ENCODE peak calls at places on chromosomes 16 and 17, in seven cellular contexts. Z is gastrocnemius medialis, T is tibial nerve, G is heart left ventricle, M is adrenal gland, R is breast epithelium, X is Peyer's patch. Q is an unnamed sample. For H3K27me3, the result is how much of the 10 kb centered on the place peaks cover.

GRCh38 chr16:22633794-22634193 is 123.1 kb downstream of the NPIPB5 start:
- DNase-seq in Z (no peak), T (no peak), G (no peak), M (no peak), R (no peak), X (no peak), Q (no peak)

GRCh38 chr17:64777413-64778101 is 115.5 kb upstream of the SMURF2 start:
- DNase-seq in Z (no peak), T (no peak), G (no peak), M (peak), R (no peak), X (peak), Q (no peak)

GRCh38 chr16:21264226-21265036 is 13.7 kb downstream of the CRYM start:
- DNase-seq in Z (no peak), T (no peak), G (peak), M (no peak), R (no peak), X (no peak), Q (peak)

GRCh38 chr17:62206550-62206949 is 141.5 kb upstream of the MED13 start:
- DNase-seq in Z (no peak), T (no peak), G (no peak), M (no peak), R (no peak), X (no peak), Q (peak)

GRCh38 chr17:39777534-39778365 is 40.0 kb downstream of the GRB7 start:
- DNase-seq in Z (no peak), T (no peak), G (no peak), M (no peak), R (no peak), X (peak), Q (no peak)

GRCh38 chr17:61410100-61410551 is 10.5 kb downstream of the TBX2 start:
- DNase-seq in Z (peak), T (no peak), G (no peak), M (no peak), R (peak), X (no peak), Q (no peak)

GRCh38 chr16:55248058-55248457 is 75.9 kb upstream of the IRX6 start:
- DNase-seq in Z (no peak), T (no peak), G (no peak), M (no peak), R (no peak), X (no peak), Q (peak)

GRCh38 chr17:78450696-78451344 is 72.4 kb downstream of the PGS1 start:
- DNase-seq in Z (peak), T (no peak), G (no peak), M (no peak), R (no peak), X (no peak), Q (no peak)

GRCh38 chr16:15906439-15906838 is 18.0 kb upstream of the CEP20 start:
- DNase-seq in Z (no peak), T (no peak), G (no peak), M (no peak), R (no peak), X (no peak), Q (no peak)

GRCh38 chr16:31423241-31423640 is 4.9 kb downstream of the COX6A2 start:
- DNase-seq in Z (peak), T (no peak), G (no peak), M (no peak), R (no peak), X (no peak), Q (no peak)

GRCh38 chr16:69924777-69925191 is 26.4 kb upstream of the CLEC18A start:
- DNase-seq in Z (peak), T (peak), G (peak), M (peak), R (no peak), X (no peak), Q (no peak)

GRCh38 chr16:4057439-4057877 is 58.8 kb downstream of the ADCY9 start:
- DNase-seq in Z (no peak), T (no peak), G (no peak), M (no peak), R (no peak), X (no peak), Q (no peak)

GRCh38 chr16:5059386-5060072 is 6.2 kb downstream of the C16orf89 start:
- DNase-seq in Z (no peak), T (no peak), G (no peak), M (no peak), R (no peak), X (no peak), Q (no peak)

GRCh38 chr16:86931410-86931941 is 353.1 kb downstream of the FOXL1 start:
- DNase-seq in Z (no peak), T (no peak), G (peak), M (peak), R (no peak), X (no peak), Q (no peak)

GRCh38 chr17:64635647-64636305 is 26.3 kb downstream of the SMURF2 start:
- DNase-seq in Z (no peak), T (no peak), G (no peak), M (no peak), R (no peak), X (no peak), Q (no peak)

GRCh38 chr16:81523387-81524115 is 78.9 kb downstream of the CMIP start:
- DNase-seq in Z (no peak), T (no peak), G (no peak), M (peak), R (peak), X (no peak), Q (no peak)

GRCh38 chr17:3976675-3977171 is 12.5 kb upstream of the ATP2A3 start:
- DNase-seq in Z (peak), T (no peak), G (peak), M (peak), R (peak), X (no peak), Q (no peak)

GRCh38 chr16:66262253-66263167 is 104.0 kb upstream of the CDH5 start:
- DNase-seq in Z (peak), T (peak), G (peak), M (no peak), R (no peak), X (peak), Q (no peak)

GRCh38 chr16:86680137-86680536 is 101.8 kb downstream of the FOXL1 start:
- DNase-seq in Z (no peak), T (no peak), G (no peak), M (no peak), R (no peak), X (no peak), Q (no peak)

GRCh38 chr17:59641799-59642484 is 22.2 kb downstream of the CLTC start:
- DNase-seq in Z (no peak), T (no peak), G (no peak), M (no peak), R (no peak), X (no peak), Q (no peak)

GRCh38 chr16:51390877-51391276 is 239.8 kb upstream of the SALL1 start:
- DNase-seq in Z (no peak), T (no peak), G (no peak), M (no peak), R (no peak), X (no peak), Q (no peak)

GRCh38 chr17:77327181-77327565 is 186.4 kb downstream of the SEC14L1 start:
- DNase-seq in Z (no peak), T (peak), G (no peak), M (no peak), R (peak), X (peak), Q (no peak)

GRCh38 chr17:68057531-68057952 is 22.0 kb downstream of the KPNA2 start:
- DNase-seq in Z (no peak), T (no peak), G (no peak), M (peak), R (no peak), X (peak), Q (no peak)

GRCh38 chr16:56848056-56848936 is 16.7 kb upstream of the SLC12A3 start:
- DNase-seq in Z (no peak), T (no peak), G (peak), M (peak), R (peak), X (no peak), Q (no peak)

GRCh38 chr17:45702666-45703266 is 81.4 kb upstream of the CRHR1 start:
- DNase-seq in Z (no peak), T (no peak), G (no peak), M (no peak), R (no peak), X (no peak), Q (no peak)

GRCh38 chr16:84557059-84557458 is 52.6 kb upstream of the MEAK7 start:
- DNase-seq in Z (no peak), T (no peak), G (no peak), M (no peak), R (no peak), X (no peak), Q (no peak)

GRCh38 chr16:48892884-48893283 is 282.9 kb upstream of the N4BP1 start:
- DNase-seq in Z (no peak), T (no peak), G (no peak), M (no peak), R (no peak), X (no peak), Q (no peak)

GRCh38 chr17:69961488-69962145 is 113.4 kb upstream of the KCNJ16 start:
- DNase-seq in Z (peak), T (peak), G (peak), M (no peak), R (no peak), X (no peak), Q (no peak)

GRCh38 chr17:64406321-64407200 is 15.9 kb upstream of the PECAM1 start:
- DNase-seq in Z (no peak), T (no peak), G (no peak), M (peak), R (no peak), X (no peak), Q (no peak)

GRCh38 chr17:66625321-66625767 is 209.6 kb upstream of the CACNG5 start:
- DNase-seq in Z (no peak), T (no peak), G (no peak), M (no peak), R (no peak), X (no peak), Q (no peak)

GRCh38 chr16:65601781-65602180 is 479.9 kb upstream of the CDH11 start:
- DNase-seq in Z (no peak), T (no peak), G (no peak), M (no peak), R (no peak), X (no peak), Q (peak)

GRCh38 chr16:71826533-71827017 is 17.9 kb upstream of the AP1G1 start:
- DNase-seq in Z (no peak), T (no peak), G (no peak), M (no peak), R (no peak), X (no peak), Q (no peak)

GRCh38 chr16:58339452-58339938 is 44.7 kb upstream of the PRSS54 start:
- DNase-seq in Z (no peak), T (no peak), G (peak), M (peak), R (no peak), X (no peak), Q (no peak)

GRCh38 chr17:10775740-10776333 is 28.1 kb downstream of the TMEM238L start:
- DNase-seq in Z (no peak), T (no peak), G (no peak), M (no peak), R (no peak), X (no peak), Q (no peak)

GRCh38 chr17:10771142-10771541 is 32.8 kb downstream of the TMEM238L start:
- DNase-seq in Z (no peak), T (no peak), G (no peak), M (no peak), R (peak), X (no peak), Q (no peak)

GRCh38 chr17:10769840-10770239 is 34.1 kb downstream of the TMEM238L start:
- DNase-seq in Z (no peak), T (no peak), G (no peak), M (no peak), R (peak), X (no peak), Q (no peak)

GRCh38 chr17:10775058-10775457 is 28.8 kb downstream of the TMEM238L start:
- DNase-seq in Z (no peak), T (no peak), G (no peak), M (no peak), R (peak), X (no peak), Q (no peak)

DNA sequence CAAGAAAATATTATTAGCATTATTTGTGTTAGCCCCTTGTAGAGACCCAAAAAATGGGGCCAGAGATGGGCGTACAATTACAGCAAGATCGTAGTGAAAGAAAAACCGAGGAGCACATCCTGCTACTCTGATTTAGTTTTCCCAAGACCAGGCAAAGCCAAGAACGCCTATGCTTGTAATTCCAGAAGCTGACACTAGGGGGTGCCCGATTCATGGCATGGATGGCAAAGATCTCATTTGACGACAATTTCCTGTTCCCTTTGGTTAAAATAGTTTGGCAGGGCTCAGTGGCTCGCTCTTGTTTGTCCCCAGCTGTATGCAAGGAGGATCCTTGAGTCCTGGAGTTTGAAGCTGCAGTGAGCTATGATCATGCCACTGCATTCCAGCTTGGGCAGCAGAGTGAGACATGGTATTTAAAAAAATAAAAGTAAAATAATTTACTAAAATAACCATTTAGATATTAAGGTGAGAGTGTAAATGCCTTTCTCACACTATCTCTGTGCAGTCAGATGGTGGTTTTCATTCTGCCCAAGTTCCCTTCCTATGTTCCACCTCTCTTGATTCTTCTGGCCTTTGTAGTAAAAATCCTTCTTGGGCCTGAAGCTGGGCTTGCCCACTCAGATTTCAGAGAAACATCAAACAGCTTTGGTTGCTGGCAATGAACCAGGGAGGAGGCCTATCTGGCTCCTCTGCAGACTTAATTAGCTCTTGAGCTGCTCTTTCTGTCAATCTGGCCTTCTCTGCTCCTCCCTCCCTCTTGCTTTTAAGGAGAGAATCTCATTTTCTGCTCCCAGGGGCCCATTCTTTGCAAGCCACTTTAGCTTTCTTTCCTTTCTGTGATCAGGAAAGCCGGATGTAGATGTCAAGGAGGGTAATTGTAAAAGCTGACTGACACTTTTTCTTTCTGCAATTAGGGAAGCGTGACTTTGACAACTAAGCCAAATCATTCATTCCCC is 31.2 kb downstream of the TMEM238L start:
- DNase-seq in Z (no peak), T (no peak), G (no peak), M (peak), R (peak), X (no peak), Q (no peak)
- TF ChIP-seq POLR2A in Z (no peak), T (no peak), G (no peak), M (no peak), R (no peak), X (peak), Q (no peak)

GRCh38 chr17:8577868-8578267 is 52.7 kb downstream of the MYH10 start:
- DNase-seq in Z (no peak), T (no peak), G (no peak), M (no peak), R (no peak), X (no peak), Q (no peak)

GRCh38 chr17:8572767-8573166 is 57.8 kb downstream of the MYH10 start:
- DNase-seq in Z (no peak), T (no peak), G (no peak), M (no peak), R (no peak), X (no peak), Q (no peak)

GRCh38 chr17:8576895-8577294 is 53.6 kb downstream of the MYH10 start:
- DNase-seq in Z (no peak), T (no peak), G (no peak), M (no peak), R (no peak), X (no peak), Q (no peak)

GRCh38 chr17:8574687-8575086 is 55.8 kb downstream of the MYH10 start:
- DNase-seq in Z (no peak), T (no peak), G (no peak), M (peak), R (no peak), X (no peak), Q (no peak)
- TF ChIP-seq CTCF in Z (peak), T (no peak), G (peak), M (no peak), R (no peak), X (no peak), Q (peak)

GRCh38 chr17:48560452-48560817 is 15.5 kb upstream of the HOXB2 start:
- DNase-seq in Z (no peak), T (no peak), G (no peak), M (no peak), R (no peak), X (no peak), Q (no peak)
- H3K27me3 ChIP-seq in Z (under half), T (half or more), G (half or more), M (under half), R (under half), X (under half), Q (under half)

GRCh38 chr16:29818082-29818481 is 2.1 kb downstream of the PAGR1 start:
- DNase-seq in Z (no peak), T (no peak), G (no peak), M (no peak), R (no peak), X (no peak), Q (no peak)

GRCh38 chr16:29815793-29816693 is at the start of gene PAGR1:
- DNase-seq in Z (peak), T (peak), G (peak), M (peak), R (peak), X (peak), Q (peak)

GRCh38 chr16:29814592-29814991 is 1.4 kb upstream of the PAGR1 start:
- DNase-seq in Z (no peak), T (no peak), G (no peak), M (peak), R (no peak), X (no peak), Q (no peak)

GRCh38 chr16:29815032-29815721 is 775 bp upstream of the PAGR1 start:
- DNase-seq in Z (peak), T (no peak), G (peak), M (no peak), R (no peak), X (peak), Q (no peak)

GRCh38 chr16:29816694-29817441 is 916 bp downstream of the PAGR1 start:
- DNase-seq in Z (peak), T (peak), G (peak), M (peak), R (no peak), X (peak), Q (no peak)
- TF ChIP-seq POLR2A in Z (no peak), T (no peak), G (no peak), M (no peak), R (no peak), X (peak), Q (no peak)

GRCh38 chr17:8289103-8289397 is 580 bp downstream of the RANGRF start:
- DNase-seq in Z (no peak), T (peak), G (no peak), M (no peak), R (no peak), X (no peak), Q (no peak)

GRCh38 chr17:8287651-8288335 is 677 bp upstream of the RANGRF start:
- DNase-seq in Z (no peak), T (no peak), G (no peak), M (no peak), R (no peak), X (no peak), Q (no peak)

GRCh38 chr17:8285270-8286181 is 2.9 kb upstream of the RANGRF start:
- DNase-seq in Z (no peak), T (no peak), G (no peak), M (no peak), R (no peak), X (no peak), Q (no peak)

GRCh38 chr17:8290043-8290442 is 1.6 kb downstream of the RANGRF start:
- DNase-seq in Z (no peak), T (no peak), G (no peak), M (no peak), R (no peak), X (no peak), Q (no peak)

DNA sequence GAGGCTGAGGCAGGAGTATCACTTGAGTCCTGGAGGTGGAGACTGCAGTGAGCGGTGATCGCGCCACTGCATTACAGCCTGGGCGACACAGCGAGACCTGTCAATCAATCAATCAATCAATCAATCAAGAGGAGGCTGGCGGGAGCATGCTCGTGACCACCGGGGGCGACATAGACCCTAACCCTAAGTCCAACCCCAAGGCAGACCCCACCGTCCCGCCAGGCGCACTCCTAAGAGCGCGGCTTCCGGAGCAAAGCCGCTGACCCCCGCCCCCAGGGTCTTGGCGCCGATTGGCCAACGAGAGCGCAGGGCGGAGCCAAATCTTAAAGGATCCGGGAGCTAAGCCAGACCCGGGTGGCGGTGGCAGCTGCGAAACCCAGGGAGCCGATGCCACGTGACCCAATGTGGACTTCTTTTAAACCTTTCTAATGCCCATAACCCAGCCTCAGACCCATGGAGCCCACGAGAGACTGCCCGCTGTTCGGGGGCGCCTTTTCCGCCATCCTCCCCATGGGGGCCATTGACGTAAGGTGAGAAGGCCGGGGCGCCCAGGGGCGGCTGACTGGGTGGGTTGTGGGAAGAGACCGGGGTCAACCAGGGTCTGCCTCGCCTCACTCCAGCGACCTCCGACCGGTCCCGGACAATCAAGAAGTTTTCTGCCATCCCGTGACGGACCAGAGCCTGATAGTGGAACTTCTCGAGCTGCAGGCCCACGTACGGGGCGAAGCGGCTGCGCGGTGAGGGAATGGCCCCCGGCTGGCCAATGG is at the start of gene RANGRF:
- DNase-seq in Z (peak), T (peak), G (peak), M (peak), R (peak), X (peak), Q (peak)
- TF ChIP-seq CTCF in Z (no peak), T (no peak), G (no peak), M (no peak), R (no peak), X (peak), Q (no peak)

GRCh38 chr17:73427198-73427597 is 115.4 kb upstream of the CDC42EP4 start:
- DNase-seq in Z (no peak), T (no peak), G (no peak), M (no peak), R (no peak), X (no peak), Q (no peak)
- H3K27me3 ChIP-seq in Z (under half), T (under half), G (under half), M (under half), R (under half), X (under half), Q (under half)

GRCh38 chr16:53054670-53055485 is at the start of gene CHD9:
- DNase-seq in Z (peak), T (peak), G (peak), M (peak), R (peak), X (peak), Q (peak)
- TF ChIP-seq POLR2A in Z (no peak), T (no peak), G (no peak), M (no peak), R (no peak), X (peak), Q (no peak)